ENCODE peak calls at places on chromosomes 3 and 15, in eight cellular contexts. H is PC-3, L is psoas muscle, U is endodermal cell, T is hepatocyte, Y is PC-9, Z is cardiac muscle cell, J is astrocyte. S is an unnamed sample.

GRCh38 chr15:34647569-34648334 is 64.3 kb upstream of the GOLGA8B start:
- DNase-seq in H (no peak), L (no peak), U (no peak), T (no peak), Y (no peak), Z (peak; percentile 33), J (no peak), S (no peak)

GRCh38 chr3:159528251-159528895 is 460.3 kb upstream of the IL12A start:
- DNase-seq in H (no peak), L (no peak), U (no peak), T (no peak), Y (no peak), Z (no peak), J (no peak), S (no peak)

GRCh38 chr3:16768956-16769355 is 115.8 kb upstream of the PLCL2 start:
- DNase-seq in H (peak; percentile 21), L (no peak), U (no peak), T (no peak), Y (peak; percentile 54), Z (peak; percentile 87), J (peak; percentile 68), S (no peak)

GRCh38 chr3:48999085-48999858 is 7.9 kb upstream of the WDR6 start:
- DNase-seq in H (no peak), L (no peak), U (no peak), T (no peak), Y (no peak), Z (no peak), J (no peak), S (no peak)

GRCh38 chr3:176120507-176120906 is 1076.8 kb downstream of the TBL1XR1 start:
- DNase-seq in H (no peak), L (no peak), U (no peak), T (no peak), Y (no peak), Z (no peak), J (no peak), S (no peak)

GRCh38 chr3:107660316-107660976 is 137.7 kb downstream of the BBX start:
- DNase-seq in H (peak; percentile 43), L (no peak), U (no peak), T (peak; percentile 57), Y (no peak), Z (peak; percentile 33), J (no peak), S (no peak)

GRCh38 chr15:77162872-77163633 is 92.1 kb upstream of the TSPAN3 start:
- DNase-seq in H (no peak), L (no peak), U (no peak), T (no peak), Y (no peak), Z (no peak), J (no peak), S (no peak)

GRCh38 chr3:132556467-132557159 is 40.5 kb upstream of the ACKR4 start:
- DNase-seq in H (no peak), L (peak; percentile 58), U (peak; percentile 65), T (no peak), Y (no peak), Z (no peak), J (no peak), S (no peak)

GRCh38 chr3:15307580-15307979 is 24.8 kb downstream of the SH3BP5 start:
- DNase-seq in H (no peak), L (no peak), U (no peak), T (no peak), Y (no peak), Z (no peak), J (no peak), S (no peak)

GRCh38 chr3:194989251-194989650 is 281.7 kb downstream of the XXYLT1 start:
- DNase-seq in H (peak; percentile 16), L (no peak), U (no peak), T (no peak), Y (no peak), Z (no peak), J (no peak), S (no peak)

GRCh38 chr3:139280027-139280671 is 63.7 kb upstream of the MRPS22 start:
- DNase-seq in H (no peak), L (peak; percentile 34), U (no peak), T (no peak), Y (no peak), Z (no peak), J (no peak), S (no peak)

GRCh38 chr3:186283651-186284445 is 78.2 kb downstream of the DGKG start:
- DNase-seq in H (peak; percentile 80), L (no peak), U (no peak), T (no peak), Y (no peak), Z (no peak), J (peak; percentile 69), S (no peak)

GRCh38 chr15:101049856-101050646 is 130.9 kb downstream of the LRRK1 start:
- DNase-seq in H (no peak), L (no peak), U (peak; percentile 38), T (peak; percentile 4), Y (no peak), Z (no peak), J (no peak), S (no peak)

GRCh38 chr3:100957407-100958100 is 35.7 kb downstream of the ABI3BP start:
- DNase-seq in H (no peak), L (no peak), U (no peak), T (no peak), Y (no peak), Z (no peak), J (peak; percentile 10), S (no peak)

GRCh38 chr3:21734746-21735145 is 16.3 kb downstream of the ZNF385D start:
- DNase-seq in H (no peak), L (no peak), U (no peak), T (no peak), Y (no peak), Z (no peak), J (no peak), S (no peak)

GRCh38 chr3:160312014-160312624 is 86.9 kb downstream of the C3orf80 start:
- DNase-seq in H (no peak), L (no peak), U (no peak), T (no peak), Y (no peak), Z (no peak), J (no peak), S (no peak)

GRCh38 chr3:46984591-46985459 is 5.4 kb downstream of the NBEAL2 start:
- DNase-seq in H (no peak), L (peak; percentile 36), U (no peak), T (no peak), Y (no peak), Z (no peak), J (no peak), S (no peak)

GRCh38 chr3:44795197-44795596 is 33.6 kb downstream of the KIF15 start:
- DNase-seq in H (peak; percentile 7), L (no peak), U (peak; percentile 51), T (no peak), Y (no peak), Z (no peak), J (peak; percentile 25), S (no peak)

GRCh38 chr15:49423021-49423420 is at the start of gene FGF7:
- DNase-seq in H (no peak), L (no peak), U (no peak), T (peak; percentile 10), Y (no peak), Z (peak; percentile 14), J (peak; percentile 65), S (no peak)

GRCh38 chr3:182697345-182697919 is 95.9 kb upstream of the ATP11B start:
- DNase-seq in H (no peak), L (no peak), U (no peak), T (no peak), Y (no peak), Z (no peak), J (no peak), S (no peak)

GRCh38 chr3:25114532-25114931 is 313.5 kb upstream of the RARB start:
- DNase-seq in H (no peak), L (no peak), U (no peak), T (no peak), Y (no peak), Z (no peak), J (no peak), S (no peak)

DNA sequence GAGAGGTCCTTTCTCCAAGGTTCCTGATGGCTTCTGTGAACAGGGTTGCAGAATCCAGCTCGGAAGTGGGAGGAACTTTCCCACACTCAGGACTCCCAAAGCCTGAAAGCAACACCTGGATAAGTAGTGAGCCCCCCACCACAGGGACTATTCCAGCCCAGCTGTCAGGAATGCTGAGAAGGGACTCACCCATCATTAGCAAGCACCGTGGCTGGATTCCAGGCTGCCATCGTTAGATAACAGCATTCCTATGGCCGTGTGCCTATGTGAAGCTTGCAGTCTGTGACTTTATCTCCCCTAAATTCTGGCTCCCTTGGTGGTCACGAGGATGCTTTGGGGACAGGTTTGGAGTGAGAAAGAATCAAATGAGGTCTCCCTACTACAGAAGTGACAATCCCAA is 61.6 kb downstream of the CACNA2D2 start:
- DNase-seq in H (no peak), L (no peak), U (no peak), T (no peak), Y (no peak), Z (no peak), J (no peak), S (no peak)
- H3K27ac ChIP-seq in H (no peak overlapping the region), L (no peak overlapping the region), U (no peak overlapping the region), T (no peak overlapping the region), Y (no peak overlapping the region), Z (no peak overlapping the region), J (no peak overlapping the region), S (no peak overlapping the region)

GRCh38 chr3:12994607-12995388 is 78.4 kb downstream of the IQSEC1 start:
- DNase-seq in H (peak; percentile 89), L (peak; percentile 95), U (peak; percentile 97), T (peak; percentile 95), Y (peak; percentile 91), Z (peak; percentile 90), J (peak; percentile 48), S (peak; percentile 77)

GRCh38 chr3:12993623-12994356 is 79.4 kb downstream of the IQSEC1 start:
- DNase-seq in H (peak; percentile 30), L (peak; percentile 74), U (peak; percentile 81), T (peak; percentile 66), Y (peak; percentile 33), Z (peak; percentile 64), J (no peak), S (no peak)

GRCh38 chr3:12993022-12993622 is 80.1 kb downstream of the IQSEC1 start:
- DNase-seq in H (peak; percentile 23), L (peak; percentile 46), U (peak; percentile 94), T (peak; percentile 61), Y (peak; percentile 56), Z (peak; percentile 83), J (no peak), S (no peak)

GRCh38 chr3:12995389-12996180 is 77.6 kb downstream of the IQSEC1 start:
- DNase-seq in H (no peak), L (no peak), U (no peak), T (no peak), Y (no peak), Z (no peak), J (no peak), S (no peak)

GRCh38 chr3:12994357-12994606 is 78.9 kb downstream of the IQSEC1 start:
- DNase-seq in H (peak; percentile 33), L (peak; percentile 74), U (no peak), T (no peak), Y (peak; percentile 47), Z (no peak), J (no peak), S (no peak)
- TF ChIP-seq CTCF in H (no peak), L (no peak), U (no peak), T (no peak), Y (no peak), Z (no peak), J (no peak), S (no peak)

GRCh38 chr15:39172380-39173281 is 408.2 kb upstream of the THBS1 start:
- DNase-seq in H (no peak), L (no peak), U (no peak), T (peak; percentile 39), Y (peak; percentile 71), Z (peak; percentile 19), J (peak; percentile 82), S (no peak)
- H3K27ac ChIP-seq in H (peak overlapping the region; percentile 77), L (no peak overlapping the region), U (no peak overlapping the region), T (peak overlapping the region; percentile 76), Y (peak overlapping the region; percentile 34), Z (peak overlapping the region; percentile 65), J (peak overlapping the region; percentile 79), S (peak overlapping the region; percentile 68)

GRCh38 chr15:65862682-65863081 is 6.6 kb upstream of the RAB11A start:
- DNase-seq in H (peak; percentile 64), L (no peak), U (peak; percentile 93), T (peak; percentile 51), Y (peak; percentile 6), Z (peak; percentile 55), J (peak; percentile 66), S (no peak)
- TF ChIP-seq CTCF in H (peak; percentile 64), L (peak; percentile 28), U (peak; percentile 76), T (peak; percentile 28), Y (no peak), Z (peak; percentile 64), J (peak; percentile 48), S (no peak)

S was measured in RWPE1.